ENCODE peak calls at places on chromosomes 3 and 15, in nine cellular contexts. One of them, this sample, is unnamed.

GRCh38 chr3:127479449-127479848 is 111.1 kb downstream of the TPRA1 start:
- DNase-seq in stomach: no peak
- DNase-seq in astrocyte of the spinal cord: no peak
- DNase-seq in GM12864: no peak
- DNase-seq in epithelial cell of esophagus: no peak
- DNase-seq in activated B cell treated with CpG ODN at 0.5 μM for 24 hours: no peak
- DNase-seq in psoas muscle: no peak
- DNase-seq in left ventricle myocardium inferior: peak
- DNase-seq in nephron progenitor cell: peak
- DNase-seq in this sample: no peak

GRCh38 chr3:160183375-160184076 is 41.7 kb upstream of the C3orf80 start:
- DNase-seq in activated B cell treated with CpG ODN at 0.5 μM for 24 hours: no peak
- DNase-seq in nephron progenitor cell: no peak
- DNase-seq in psoas muscle: no peak
- DNase-seq in astrocyte of the spinal cord: peak
- DNase-seq in left ventricle myocardium inferior: no peak
- DNase-seq in stomach: no peak
- DNase-seq in epithelial cell of esophagus: peak
- DNase-seq in GM12864: no peak
- DNase-seq in this sample: no peak

GRCh38 chr3:12663311-12663935 is 494 bp downstream of the RAF1 start:
- DNase-seq in GM12864: no peak
- DNase-seq in activated B cell treated with CpG ODN at 0.5 μM for 24 hours: peak
- DNase-seq in stomach: peak
- DNase-seq in astrocyte of the spinal cord: no peak
- DNase-seq in left ventricle myocardium inferior: peak
- DNase-seq in nephron progenitor cell: no peak
- DNase-seq in epithelial cell of esophagus: peak
- DNase-seq in psoas muscle: peak
- DNase-seq in this sample: no peak

GRCh38 chr15:79065361-79065743 is 25.2 kb downstream of the RASGRF1 start:
- DNase-seq in astrocyte of the spinal cord: no peak
- DNase-seq in psoas muscle: no peak
- DNase-seq in left ventricle myocardium inferior: no peak
- DNase-seq in GM12864: no peak
- DNase-seq in activated B cell treated with CpG ODN at 0.5 μM for 24 hours: no peak
- DNase-seq in stomach: no peak
- DNase-seq in epithelial cell of esophagus: no peak
- DNase-seq in nephron progenitor cell: no peak
- DNase-seq in this sample: no peak

GRCh38 chr3:129030611-129031010 is 29.5 kb downstream of the EFCC1 start:
- DNase-seq in nephron progenitor cell: no peak
- DNase-seq in left ventricle myocardium inferior: no peak
- DNase-seq in stomach: no peak
- DNase-seq in GM12864: no peak
- DNase-seq in activated B cell treated with CpG ODN at 0.5 μM for 24 hours: no peak
- DNase-seq in psoas muscle: no peak
- DNase-seq in astrocyte of the spinal cord: no peak
- DNase-seq in epithelial cell of esophagus: no peak
- DNase-seq in this sample: no peak

GRCh38 chr15:99279290-99279689 is 28.0 kb downstream of the LRRC28 start:
- DNase-seq in nephron progenitor cell: no peak
- DNase-seq in epithelial cell of esophagus: no peak
- DNase-seq in activated B cell treated with CpG ODN at 0.5 μM for 24 hours: no peak
- DNase-seq in psoas muscle: no peak
- DNase-seq in left ventricle myocardium inferior: no peak
- DNase-seq in astrocyte of the spinal cord: no peak
- DNase-seq in GM12864: no peak
- DNase-seq in stomach: no peak
- DNase-seq in this sample: no peak

GRCh38 chr3:136898549-136898948 is 36.5 kb downstream of the NCK1 start:
- DNase-seq in epithelial cell of esophagus: no peak
- DNase-seq in psoas muscle: no peak
- DNase-seq in nephron progenitor cell: no peak
- DNase-seq in left ventricle myocardium inferior: no peak
- DNase-seq in stomach: no peak
- DNase-seq in astrocyte of the spinal cord: no peak
- DNase-seq in activated B cell treated with CpG ODN at 0.5 μM for 24 hours: no peak
- DNase-seq in GM12864: no peak
- DNase-seq in this sample: no peak

GRCh38 chr3:30437172-30437571 is 169.2 kb upstream of the TGFBR2 start:
- DNase-seq in activated B cell treated with CpG ODN at 0.5 μM for 24 hours: no peak
- DNase-seq in psoas muscle: peak
- DNase-seq in GM12864: no peak
- DNase-seq in stomach: no peak
- DNase-seq in left ventricle myocardium inferior: no peak
- DNase-seq in astrocyte of the spinal cord: peak
- DNase-seq in nephron progenitor cell: peak
- DNase-seq in epithelial cell of esophagus: no peak
- DNase-seq in this sample: no peak

GRCh38 chr15:67107014-67107812 is 41.8 kb downstream of the SMAD3 start:
- DNase-seq in astrocyte of the spinal cord: peak
- DNase-seq in psoas muscle: peak
- DNase-seq in epithelial cell of esophagus: peak
- DNase-seq in left ventricle myocardium inferior: peak
- DNase-seq in nephron progenitor cell: no peak
- DNase-seq in activated B cell treated with CpG ODN at 0.5 μM for 24 hours: no peak
- DNase-seq in stomach: peak
- DNase-seq in GM12864: no peak
- DNase-seq in this sample: no peak

GRCh38 chr3:10555263-10555662 is 49.9 kb upstream of the ATP2B2 start:
- DNase-seq in stomach: no peak
- DNase-seq in GM12864: no peak
- DNase-seq in epithelial cell of esophagus: no peak
- DNase-seq in psoas muscle: no peak
- DNase-seq in nephron progenitor cell: no peak
- DNase-seq in activated B cell treated with CpG ODN at 0.5 μM for 24 hours: no peak
- DNase-seq in left ventricle myocardium inferior: no peak
- DNase-seq in astrocyte of the spinal cord: no peak
- DNase-seq in this sample: no peak

GRCh38 chr15:91426412-91426811 is 326.4 kb downstream of the SV2B start:
- DNase-seq in left ventricle myocardium inferior: no peak
- DNase-seq in nephron progenitor cell: no peak
- DNase-seq in GM12864: no peak
- DNase-seq in stomach: no peak
- DNase-seq in astrocyte of the spinal cord: no peak
- DNase-seq in epithelial cell of esophagus: peak
- DNase-seq in psoas muscle: no peak
- DNase-seq in activated B cell treated with CpG ODN at 0.5 μM for 24 hours: no peak
- DNase-seq in this sample: no peak

GRCh38 chr3:8793242-8793641 is 23.8 kb upstream of the OXTR start:
- DNase-seq in activated B cell treated with CpG ODN at 0.5 μM for 24 hours: no peak
- DNase-seq in psoas muscle: no peak
- DNase-seq in astrocyte of the spinal cord: peak
- DNase-seq in stomach: no peak
- DNase-seq in GM12864: no peak
- DNase-seq in left ventricle myocardium inferior: no peak
- DNase-seq in nephron progenitor cell: no peak
- DNase-seq in epithelial cell of esophagus: peak
- DNase-seq in this sample: no peak

GRCh38 chr3:38247366-38248035 is 18.1 kb upstream of the SLC22A13 start:
- DNase-seq in epithelial cell of esophagus: peak
- DNase-seq in GM12864: no peak
- DNase-seq in psoas muscle: no peak
- DNase-seq in left ventricle myocardium inferior: no peak
- DNase-seq in activated B cell treated with CpG ODN at 0.5 μM for 24 hours: no peak
- DNase-seq in nephron progenitor cell: no peak
- DNase-seq in astrocyte of the spinal cord: peak
- DNase-seq in stomach: no peak
- DNase-seq in this sample: no peak
- TF ChIP-seq CTCF in epithelial cell of esophagus: peak
- TF ChIP-seq CTCF in GM12864: no peak
- TF ChIP-seq CTCF in psoas muscle: no peak
- TF ChIP-seq CTCF in left ventricle myocardium inferior: peak
- TF ChIP-seq CTCF in activated B cell treated with CpG ODN at 0.5 μM for 24 hours: no peak
- TF ChIP-seq CTCF in nephron progenitor cell: no peak
- TF ChIP-seq CTCF in astrocyte of the spinal cord: peak
- TF ChIP-seq CTCF in stomach: no peak
- TF ChIP-seq CTCF in this sample: no peak

GRCh38 chr3:16884748-16885587 is at the start of gene PLCL2:
- DNase-seq in left ventricle myocardium inferior: peak
- DNase-seq in astrocyte of the spinal cord: peak
- DNase-seq in stomach: peak
- DNase-seq in GM12864: no peak
- DNase-seq in activated B cell treated with CpG ODN at 0.5 μM for 24 hours: no peak
- DNase-seq in nephron progenitor cell: peak
- DNase-seq in psoas muscle: peak
- DNase-seq in epithelial cell of esophagus: peak
- DNase-seq in this sample: no peak
- TF ChIP-seq CTCF in left ventricle myocardium inferior: no peak
- TF ChIP-seq CTCF in astrocyte of the spinal cord: no peak
- TF ChIP-seq CTCF in stomach: no peak
- TF ChIP-seq CTCF in GM12864: no peak
- TF ChIP-seq CTCF in activated B cell treated with CpG ODN at 0.5 μM for 24 hours: no peak
- TF ChIP-seq CTCF in nephron progenitor cell: no peak
- TF ChIP-seq CTCF in psoas muscle: no peak
- TF ChIP-seq CTCF in epithelial cell of esophagus: no peak
- TF ChIP-seq CTCF in this sample: no peak

GRCh38 chr15:93341164-93341563 is 252.2 kb upstream of the RGMA start:
- DNase-seq in activated B cell treated with CpG ODN at 0.5 μM for 24 hours: no peak
- DNase-seq in GM12864: no peak
- DNase-seq in psoas muscle: no peak
- DNase-seq in epithelial cell of esophagus: no peak
- DNase-seq in astrocyte of the spinal cord: no peak
- DNase-seq in stomach: no peak
- DNase-seq in left ventricle myocardium inferior: no peak
- DNase-seq in nephron progenitor cell: no peak
- DNase-seq in this sample: no peak
- TF ChIP-seq CTCF in activated B cell treated with CpG ODN at 0.5 μM for 24 hours: no peak
- TF ChIP-seq CTCF in GM12864: no peak
- TF ChIP-seq CTCF in psoas muscle: no peak
- TF ChIP-seq CTCF in epithelial cell of esophagus: no peak
- TF ChIP-seq CTCF in astrocyte of the spinal cord: no peak
- TF ChIP-seq CTCF in stomach: no peak
- TF ChIP-seq CTCF in left ventricle myocardium inferior: no peak
- TF ChIP-seq CTCF in nephron progenitor cell: no peak
- TF ChIP-seq CTCF in this sample: no peak

GRCh38 chr15:89421219-89421618 is 75.2 kb downstream of the RHCG start:
- DNase-seq in nephron progenitor cell: no peak
- DNase-seq in left ventricle myocardium inferior: no peak
- DNase-seq in epithelial cell of esophagus: no peak
- DNase-seq in astrocyte of the spinal cord: no peak
- DNase-seq in stomach: no peak
- DNase-seq in GM12864: no peak
- DNase-seq in activated B cell treated with CpG ODN at 0.5 μM for 24 hours: no peak
- DNase-seq in psoas muscle: no peak
- DNase-seq in this sample: no peak
- TF ChIP-seq CTCF in nephron progenitor cell: no peak
- TF ChIP-seq CTCF in left ventricle myocardium inferior: no peak
- TF ChIP-seq CTCF in epithelial cell of esophagus: no peak
- TF ChIP-seq CTCF in astrocyte of the spinal cord: peak
- TF ChIP-seq CTCF in stomach: no peak
- TF ChIP-seq CTCF in GM12864: peak
- TF ChIP-seq CTCF in activated B cell treated with CpG ODN at 0.5 μM for 24 hours: no peak
- TF ChIP-seq CTCF in psoas muscle: no peak
- TF ChIP-seq CTCF in this sample: peak

DNA sequence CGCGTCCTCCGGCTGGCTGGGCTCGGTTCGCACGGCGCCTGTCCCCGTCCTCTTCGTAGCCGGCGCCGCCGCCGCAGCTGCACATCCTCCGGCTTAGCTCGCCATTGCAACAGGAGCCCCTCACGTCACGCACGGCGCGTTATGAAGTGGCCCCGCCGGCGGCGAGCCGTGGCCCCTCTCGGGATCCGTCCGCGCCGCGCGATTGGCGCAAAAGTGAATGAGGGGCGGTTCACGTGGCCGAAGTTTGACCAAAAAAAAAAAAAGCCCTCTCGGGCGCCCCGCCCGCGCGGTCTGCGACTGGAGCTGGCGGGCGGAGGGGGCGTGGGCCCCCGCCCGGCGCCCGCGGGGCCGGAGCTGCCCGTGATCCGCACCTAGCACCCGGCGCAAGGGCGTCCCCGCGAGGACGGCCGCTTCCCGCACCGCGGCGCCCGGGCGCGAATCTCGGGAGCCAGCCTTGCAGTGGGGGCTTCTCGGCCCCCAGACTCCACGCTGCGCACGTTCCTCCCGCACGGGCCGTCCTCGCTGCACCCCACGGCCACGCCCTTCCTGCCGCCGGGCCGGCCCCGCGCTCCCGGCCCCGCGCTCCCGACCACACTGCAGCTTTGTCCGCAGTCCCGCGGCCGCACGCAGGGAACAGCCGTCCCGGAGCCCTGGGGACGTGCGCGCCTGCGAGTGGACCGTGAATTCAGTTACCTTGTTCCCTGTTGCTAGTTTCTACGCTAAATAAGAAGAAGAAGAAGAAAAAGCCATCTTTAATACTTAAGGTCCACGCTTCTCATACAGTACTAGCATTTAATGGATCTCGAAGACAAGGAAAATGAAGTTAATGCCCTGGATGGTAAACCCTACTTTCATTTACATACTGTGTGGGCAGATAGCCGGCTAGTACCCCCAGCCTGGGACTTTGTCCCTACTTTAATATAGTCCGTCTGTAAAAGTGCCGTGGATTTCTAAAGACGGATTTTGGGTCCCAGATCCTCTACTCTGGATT is at the start of gene CHSY1:
- DNase-seq in GM12864: peak
- DNase-seq in psoas muscle: peak
- DNase-seq in left ventricle myocardium inferior: peak
- DNase-seq in stomach: peak
- DNase-seq in epithelial cell of esophagus: peak
- DNase-seq in activated B cell treated with CpG ODN at 0.5 μM for 24 hours: peak
- DNase-seq in astrocyte of the spinal cord: peak
- DNase-seq in nephron progenitor cell: peak
- DNase-seq in this sample: peak
- TF ChIP-seq CTCF in GM12864: peak
- TF ChIP-seq CTCF in psoas muscle: peak
- TF ChIP-seq CTCF in left ventricle myocardium inferior: peak
- TF ChIP-seq CTCF in stomach: no peak
- TF ChIP-seq CTCF in epithelial cell of esophagus: no peak
- TF ChIP-seq CTCF in activated B cell treated with CpG ODN at 0.5 μM for 24 hours: no peak
- TF ChIP-seq CTCF in astrocyte of the spinal cord: no peak
- TF ChIP-seq CTCF in nephron progenitor cell: no peak
- TF ChIP-seq CTCF in this sample: peak

GRCh38 chr3:141052570-141053069 is 1.5 kb downstream of the SPSB4 start:
- DNase-seq in epithelial cell of esophagus: no peak
- DNase-seq in stomach: no peak
- DNase-seq in activated B cell treated with CpG ODN at 0.5 μM for 24 hours: no peak
- DNase-seq in left ventricle myocardium inferior: peak
- DNase-seq in psoas muscle: peak
- DNase-seq in nephron progenitor cell: peak
- DNase-seq in GM12864: no peak
- DNase-seq in astrocyte of the spinal cord: no peak
- DNase-seq in this sample: no peak

GRCh38 chr3:141050576-141050912 is 603 bp upstream of the SPSB4 start:
- DNase-seq in psoas muscle: no peak
- DNase-seq in left ventricle myocardium inferior: no peak
- DNase-seq in activated B cell treated with CpG ODN at 0.5 μM for 24 hours: no peak
- DNase-seq in stomach: no peak
- DNase-seq in GM12864: no peak
- DNase-seq in nephron progenitor cell: no peak
- DNase-seq in astrocyte of the spinal cord: no peak
- DNase-seq in epithelial cell of esophagus: no peak
- DNase-seq in this sample: no peak

GRCh38 chr3:141049681-141050080 is 1.5 kb upstream of the SPSB4 start:
- DNase-seq in nephron progenitor cell: no peak
- DNase-seq in left ventricle myocardium inferior: no peak
- DNase-seq in psoas muscle: no peak
- DNase-seq in activated B cell treated with CpG ODN at 0.5 μM for 24 hours: no peak
- DNase-seq in astrocyte of the spinal cord: no peak
- DNase-seq in GM12864: no peak
- DNase-seq in stomach: no peak
- DNase-seq in epithelial cell of esophagus: no peak
- DNase-seq in this sample: no peak

GRCh38 chr3:141051641-141052569 is 758 bp downstream of the SPSB4 start:
- DNase-seq in psoas muscle: peak
- DNase-seq in stomach: no peak
- DNase-seq in GM12864: no peak
- DNase-seq in left ventricle myocardium inferior: peak
- DNase-seq in epithelial cell of esophagus: no peak
- DNase-seq in astrocyte of the spinal cord: peak
- DNase-seq in activated B cell treated with CpG ODN at 0.5 μM for 24 hours: no peak
- DNase-seq in nephron progenitor cell: peak
- DNase-seq in this sample: no peak

GRCh38 chr3:141050913-141051632 is at the start of gene SPSB4:
- DNase-seq in stomach: no peak
- DNase-seq in epithelial cell of esophagus: peak
- DNase-seq in astrocyte of the spinal cord: peak
- DNase-seq in activated B cell treated with CpG ODN at 0.5 μM for 24 hours: no peak
- DNase-seq in GM12864: no peak
- DNase-seq in nephron progenitor cell: peak
- DNase-seq in psoas muscle: peak
- DNase-seq in left ventricle myocardium inferior: peak
- DNase-seq in this sample: peak
- TF ChIP-seq CTCF in stomach: no peak
- TF ChIP-seq CTCF in epithelial cell of esophagus: no peak
- TF ChIP-seq CTCF in astrocyte of the spinal cord: peak
- TF ChIP-seq CTCF in activated B cell treated with CpG ODN at 0.5 μM for 24 hours: no peak
- TF ChIP-seq CTCF in GM12864: no peak
- TF ChIP-seq CTCF in nephron progenitor cell: peak
- TF ChIP-seq CTCF in psoas muscle: peak
- TF ChIP-seq CTCF in left ventricle myocardium inferior: peak
- TF ChIP-seq CTCF in this sample: peak